ENCODE peak calls at places on chromosomes 12 and 14, in four cellular contexts. A is fibroblast of lung, I is kidney epithelial cell, O is adrenal gland. T is an unnamed sample.

GRCh38 chr14:50064993-50065392 is 51.4 kb downstream of the VCPKMT start:
- DNase-seq in A (peak; percentile 52), O (peak; percentile 57), I (no peak), T (no peak)

GRCh38 chr12:91065377-91065776 is 7.6 kb upstream of the KERA start:
- DNase-seq in I (no peak), O (no peak), A (peak; percentile 48), T (no peak)

GRCh38 chr14:104930526-104931322 is 6.0 kb downstream of the PLD4 start:
- DNase-seq in O (no peak), A (no peak), I (no peak), T (no peak)

GRCh38 chr14:43541356-43541755 is 965.7 kb downstream of the FSCB start:
- DNase-seq in O (no peak), A (no peak), I (no peak), T (no peak)

GRCh38 chr14:104749111-104749649 is 3.8 kb upstream of the SIVA1 start:
- DNase-seq in I (peak; percentile 34), O (no peak), A (peak; percentile 36), T (peak; percentile 13)

GRCh38 chr14:99148861-99149610 is 123.0 kb downstream of the BCL11B start:
- DNase-seq in I (no peak), A (no peak), O (no peak), T (no peak)

GRCh38 chr12:95004610-95005009 is 1.1 kb upstream of the NDUFA12 start:
- DNase-seq in A (peak; percentile 80), O (no peak), I (no peak), T (no peak)

GRCh38 chr12:53998174-53998899 is 1.6 kb upstream of the HOXC9 start:
- DNase-seq in A (no peak), I (no peak), O (no peak), T (no peak)

GRCh38 chr14:64671591-64671990 is 32.6 kb upstream of the PLEKHG3 start:
- DNase-seq in O (no peak), I (no peak), A (peak; percentile 81), T (no peak)

GRCh38 chr12:69657376-69658137 is 41.5 kb downstream of the BEST3 start:
- DNase-seq in A (peak; percentile 75), I (peak; percentile 7), O (peak; percentile 87), T (no peak)

GRCh38 chr12:69068431-69068830 is 135.5 kb upstream of the CPM start:
- DNase-seq in A (no peak), O (peak; percentile 57), I (peak; percentile 97), T (no peak)

GRCh38 chr14:24607081-24607480 is 2.4 kb downstream of the GZMH start:
- DNase-seq in I (no peak), O (no peak), A (no peak), T (no peak)

GRCh38 chr12:3342051-3342450 is 149.0 kb upstream of the PRMT8 start:
- DNase-seq in A (peak; percentile 40), I (no peak), O (no peak), T (no peak)

GRCh38 chr14:24679248-24680085 is 45.5 kb upstream of the GZMB start:
- DNase-seq in A (no peak), I (no peak), O (no peak), T (no peak)

GRCh38 chr14:68682166-68683103 is 110.4 kb downstream of the ZFP36L1 start:
- DNase-seq in A (peak; percentile 97), O (peak; percentile 86), I (peak; percentile 62), T (peak; percentile 97)

GRCh38 chr12:132711169-132711843 is 664 bp downstream of the PGAM5 start:
- DNase-seq in A (peak; percentile 17), O (no peak), I (no peak), T (no peak)

GRCh38 chr12:114269153-114269552 is 136.8 kb downstream of the TBX5 start:
- DNase-seq in O (no peak), A (no peak), I (no peak), T (no peak)

GRCh38 chr14:43410631-43411030 is 1096.5 kb downstream of the FSCB start:
- DNase-seq in A (no peak), I (no peak), O (no peak), T (no peak)

GRCh38 chr12:52788111-52788875 is 7.6 kb downstream of the KRT3 start:
- DNase-seq in I (no peak), O (no peak), A (no peak), T (no peak)

GRCh38 chr12:67677166-67677565 is 28.6 kb downstream of the DYRK2 start:
- DNase-seq in O (no peak), I (no peak), A (no peak), T (no peak)

GRCh38 chr12:71070416-71071155 is 87.2 kb downstream of the TSPAN8 start:
- DNase-seq in O (no peak), A (peak; percentile 66), I (no peak), T (no peak)

GRCh38 chr14:20834899-20835298 is 32.3 kb upstream of the RNASE1 start:
- DNase-seq in I (no peak), O (no peak), A (no peak), T (no peak)

GRCh38 chr14:28609228-28609828 is 157.3 kb upstream of the FOXG1 start:
- DNase-seq in I (peak; percentile 4), O (peak; percentile 17), A (peak; percentile 59), T (no peak)

GRCh38 chr12:6607751-6608591 is 792 bp upstream of the CHD4 start:
- DNase-seq in A (peak; percentile 51), O (peak; percentile 58), I (no peak), T (no peak)

GRCh38 chr14:77275041-77275854 is 4.2 kb upstream of the NGB start:
- DNase-seq in O (no peak), I (no peak), A (no peak), T (no peak)

GRCh38 chr14:75979641-75980422 is 2.0 kb downstream of the TGFB3 start:
- DNase-seq in I (no peak), A (no peak), O (peak; percentile 19), T (no peak)

GRCh38 chr14:73795974-73796373 is 55.7 kb upstream of the PTGR2 start:
- DNase-seq in A (peak; percentile 37), O (no peak), I (peak; percentile 73), T (no peak)

DNA sequence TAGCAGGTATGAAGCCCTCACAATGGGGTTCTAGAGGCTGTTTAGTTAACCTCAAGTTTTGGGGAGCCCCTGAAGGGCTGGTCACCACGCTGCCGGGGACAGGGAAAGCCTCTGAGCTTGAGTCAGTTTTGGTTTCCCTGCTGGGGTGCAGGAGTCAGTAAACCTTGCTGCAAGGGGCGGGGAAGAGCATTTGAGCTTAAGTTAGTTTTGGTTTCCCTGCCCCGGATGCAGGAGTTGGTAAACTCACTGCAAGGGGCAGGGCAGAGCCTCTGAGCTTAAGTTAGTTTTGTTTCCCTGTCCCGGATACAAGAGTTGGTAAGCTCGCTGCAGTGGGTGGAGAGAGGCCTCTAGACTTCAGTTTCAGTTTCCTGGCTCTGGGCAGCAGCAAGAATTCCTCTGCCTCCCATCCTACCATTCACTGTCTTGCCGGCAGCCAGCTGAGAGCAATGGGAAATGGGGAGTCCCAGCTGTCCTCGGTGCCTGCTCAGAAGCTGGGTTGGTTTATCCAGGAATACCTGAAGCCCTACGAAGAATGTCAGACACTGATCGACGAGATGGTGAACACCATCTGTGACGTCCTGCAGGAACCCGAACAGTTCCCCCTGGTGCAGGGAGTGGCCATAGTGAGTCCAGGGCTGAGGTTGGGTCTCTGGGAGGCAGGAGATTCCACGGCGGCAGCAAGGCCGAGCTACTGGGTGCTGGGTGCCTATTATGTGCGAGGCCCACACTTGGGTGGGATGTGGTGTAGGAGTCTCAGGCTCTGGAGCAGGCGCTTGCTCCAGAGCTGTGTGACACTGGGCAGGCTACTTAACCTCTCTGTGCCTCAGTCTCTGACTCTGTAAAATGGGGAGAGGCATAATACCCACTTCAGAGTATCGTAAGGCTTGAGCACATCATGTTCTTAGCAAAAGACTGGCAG is at the start of gene OAS2:
- DNase-seq in O (peak; percentile 67), I (no peak), A (peak; percentile 41), T (peak; percentile 69)
- H3K4me3 ChIP-seq in O (no peak within 1 kb of the TSS), I (no peak within 1 kb of the TSS), A (peak within 1 kb of the TSS; percentile 39), T (peak within 1 kb of the TSS; percentile 59)

GRCh38 chr12:130013771-130014484 is 110.1 kb upstream of the TMEM132D start:
- DNase-seq in O (no peak), A (peak; percentile 4), I (no peak), T (no peak)
- TF ChIP-seq CTCF in O (peak; percentile 38), A (peak; percentile 51), I (peak; percentile 79), T (peak; percentile 65)

GRCh38 chr12:50514526-50515276 is 9.9 kb downstream of the DIP2B start:
- DNase-seq in I (no peak), O (no peak), A (no peak), T (no peak)

GRCh38 chr12:50518129-50518528 is 13.3 kb downstream of the DIP2B start:
- DNase-seq in I (no peak), A (no peak), O (no peak), T (no peak)

GRCh38 chr12:50515587-50515986 is 10.8 kb downstream of the DIP2B start:
- DNase-seq in I (no peak), O (no peak), A (no peak), T (no peak)

GRCh38 chr12:50520345-50520744 is 15.6 kb downstream of the DIP2B start:
- DNase-seq in A (no peak), O (no peak), I (no peak), T (no peak)

GRCh38 chr12:50517456-50518048 is 12.8 kb downstream of the DIP2B start:
- DNase-seq in O (no peak), A (peak; percentile 47), I (no peak), T (no peak)
- H3K4me3 ChIP-seq in O (no peak overlapping the region), A (no peak overlapping the region), I (no peak overlapping the region), T (no peak overlapping the region)

GRCh38 chr12:131676544-131676943 is 34.3 kb upstream of the SFSWAP start:
- DNase-seq in I (no peak), A (no peak), O (no peak), T (no peak)

GRCh38 chr12:131677699-131678098 is 33.2 kb upstream of the SFSWAP start:
- DNase-seq in I (no peak), O (no peak), A (no peak), T (no peak)

GRCh38 chr12:131674373-131674772 is 36.5 kb upstream of the SFSWAP start:
- DNase-seq in O (no peak), A (no peak), I (no peak), T (no peak)

GRCh38 chr12:131673519-131674265 is 37.2 kb upstream of the SFSWAP start:
- DNase-seq in I (no peak), A (peak; percentile 1), O (no peak), T (no peak)

GRCh38 chr12:131675126-131676080 is 35.5 kb upstream of the SFSWAP start:
- DNase-seq in A (no peak), I (no peak), O (no peak), T (no peak)
- TF ChIP-seq CTCF in A (no peak), I (no peak), O (no peak), T (no peak)

GRCh38 chr14:92655802-92656201 is 92.6 kb downstream of the LGMN start:
- DNase-seq in I (no peak), A (no peak), O (peak; percentile 50), T (no peak)
- H3K4me3 ChIP-seq in I (no peak overlapping the region), A (no peak overlapping the region), O (no peak overlapping the region), T (no peak overlapping the region)

GRCh38 chr12:2011641-2012607 is 7.7 kb upstream of the DCP1B start:
- DNase-seq in A (no peak), I (no peak), O (no peak), T (no peak)
- TF ChIP-seq CTCF in A (no peak), I (peak; percentile 7), O (no peak), T (no peak)

DNA sequence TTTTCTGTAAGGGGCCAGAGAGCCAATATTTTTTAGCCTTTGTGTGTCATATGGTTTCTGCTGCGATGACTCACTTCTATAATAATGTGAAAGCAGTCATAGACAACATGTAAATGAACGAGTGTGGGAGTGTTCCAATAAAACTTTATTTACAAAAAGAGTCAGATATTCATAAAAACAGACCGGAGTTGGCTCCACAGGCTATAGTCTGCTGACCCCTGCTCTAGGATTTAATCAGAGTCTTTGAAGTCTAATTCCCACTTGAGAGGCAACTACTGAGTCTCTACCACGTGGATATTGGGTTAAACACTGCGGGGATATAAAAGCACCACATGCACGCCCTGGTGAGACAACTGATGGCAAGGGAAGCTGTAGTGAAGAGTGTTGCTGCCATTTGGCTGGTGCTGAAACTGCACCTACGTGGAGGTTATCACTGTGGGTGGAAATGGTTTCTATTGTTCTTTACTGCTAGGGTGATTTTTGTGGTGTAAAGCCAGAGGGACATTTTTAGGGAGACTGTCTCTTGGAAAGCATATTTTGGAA is 3.6 kb upstream of the NINJ2 start:
- DNase-seq in O (no peak), A (no peak), I (no peak), T (no peak)
- H3K4me3 ChIP-seq in O (no peak overlapping the region), A (no peak overlapping the region), I (no peak overlapping the region), T (no peak overlapping the region)